ENCODE peak calls at places on chromosomes 2 and 18, in ten cellular contexts. One of them, this sample, is unnamed.

GRCh38 chr2:7930800-7931635 is 750.8 kb upstream of the ID2 start:
- DNase-seq in astrocyte: peak; percentile 11
- DNase-seq in naive thymus-derived CD4-positive, alpha-beta T cell: no peak
- DNase-seq in suprapubic skin: no peak
- DNase-seq in K562: no peak
- DNase-seq in A549: no peak
- DNase-seq in brain microvascular endothelial cell: no peak
- DNase-seq in right lobe of liver: no peak
- DNase-seq in left ventricle myocardium inferior: peak; percentile 43
- DNase-seq in heart left ventricle: peak; percentile 41
- DNase-seq in this sample: no peak

GRCh38 chr2:54945401-54946219 is 104.6 kb downstream of the RTN4 start:
- DNase-seq in astrocyte: peak; percentile 33
- DNase-seq in naive thymus-derived CD4-positive, alpha-beta T cell: no peak
- DNase-seq in suprapubic skin: peak; percentile 90
- DNase-seq in K562: no peak
- DNase-seq in A549: no peak
- DNase-seq in brain microvascular endothelial cell: no peak
- DNase-seq in right lobe of liver: peak; percentile 58
- DNase-seq in left ventricle myocardium inferior: peak; percentile 41
- DNase-seq in heart left ventricle: peak; percentile 48
- DNase-seq in this sample: no peak

GRCh38 chr2:68357608-68358337 is 7.3 kb upstream of the PLEK start:
- DNase-seq in astrocyte: peak; percentile 6
- DNase-seq in naive thymus-derived CD4-positive, alpha-beta T cell: no peak
- DNase-seq in suprapubic skin: no peak
- DNase-seq in K562: peak; percentile 67
- DNase-seq in A549: peak; percentile 22
- DNase-seq in brain microvascular endothelial cell: peak; percentile 56
- DNase-seq in right lobe of liver: peak; percentile 59
- DNase-seq in left ventricle myocardium inferior: peak; percentile 31
- DNase-seq in heart left ventricle: peak; percentile 61
- DNase-seq in this sample: peak; percentile 20

GRCh38 chr2:37774976-37775907 is 103.8 kb upstream of the CDC42EP3 start:
- DNase-seq in astrocyte: no peak
- DNase-seq in naive thymus-derived CD4-positive, alpha-beta T cell: no peak
- DNase-seq in suprapubic skin: no peak
- DNase-seq in K562: no peak
- DNase-seq in A549: no peak
- DNase-seq in brain microvascular endothelial cell: no peak
- DNase-seq in right lobe of liver: no peak
- DNase-seq in left ventricle myocardium inferior: no peak
- DNase-seq in heart left ventricle: no peak
- DNase-seq in this sample: no peak

GRCh38 chr2:195898505-195898904 is 170.1 kb downstream of the DNAH7 start:
- DNase-seq in astrocyte: peak; percentile 100
- DNase-seq in naive thymus-derived CD4-positive, alpha-beta T cell: no peak
- DNase-seq in suprapubic skin: peak; percentile 68
- DNase-seq in K562: peak; percentile 11
- DNase-seq in A549: no peak
- DNase-seq in brain microvascular endothelial cell: peak; percentile 99
- DNase-seq in right lobe of liver: no peak
- DNase-seq in left ventricle myocardium inferior: peak; percentile 78
- DNase-seq in heart left ventricle: peak; percentile 83
- DNase-seq in this sample: peak; percentile 2

GRCh38 chr2:37798315-37799005 is 126.6 kb upstream of the RMDN2 start:
- DNase-seq in astrocyte: peak; percentile 61
- DNase-seq in naive thymus-derived CD4-positive, alpha-beta T cell: no peak
- DNase-seq in suprapubic skin: no peak
- DNase-seq in K562: no peak
- DNase-seq in A549: no peak
- DNase-seq in brain microvascular endothelial cell: no peak
- DNase-seq in right lobe of liver: no peak
- DNase-seq in left ventricle myocardium inferior: no peak
- DNase-seq in heart left ventricle: no peak
- DNase-seq in this sample: no peak

GRCh38 chr18:49638209-49638785 is 76.4 kb downstream of the LIPG start:
- DNase-seq in astrocyte: no peak
- DNase-seq in naive thymus-derived CD4-positive, alpha-beta T cell: no peak
- DNase-seq in suprapubic skin: no peak
- DNase-seq in K562: no peak
- DNase-seq in A549: no peak
- DNase-seq in brain microvascular endothelial cell: no peak
- DNase-seq in right lobe of liver: no peak
- DNase-seq in left ventricle myocardium inferior: no peak
- DNase-seq in heart left ventricle: no peak
- DNase-seq in this sample: no peak

GRCh38 chr2:230933521-230934180 is 8.6 kb upstream of the GPR55 start:
- DNase-seq in astrocyte: no peak
- DNase-seq in naive thymus-derived CD4-positive, alpha-beta T cell: no peak
- DNase-seq in suprapubic skin: no peak
- DNase-seq in K562: no peak
- DNase-seq in A549: no peak
- DNase-seq in brain microvascular endothelial cell: no peak
- DNase-seq in right lobe of liver: peak; percentile 43
- DNase-seq in left ventricle myocardium inferior: no peak
- DNase-seq in heart left ventricle: peak; percentile 19
- DNase-seq in this sample: no peak

GRCh38 chr2:164746713-164747112 is 94.9 kb downstream of the COBLL1 start:
- DNase-seq in astrocyte: no peak
- DNase-seq in naive thymus-derived CD4-positive, alpha-beta T cell: no peak
- DNase-seq in suprapubic skin: no peak
- DNase-seq in K562: no peak
- DNase-seq in A549: no peak
- DNase-seq in brain microvascular endothelial cell: no peak
- DNase-seq in right lobe of liver: no peak
- DNase-seq in left ventricle myocardium inferior: no peak
- DNase-seq in heart left ventricle: no peak
- DNase-seq in this sample: no peak

GRCh38 chr2:217972490-217972889 is 30.3 kb downstream of the TNS1 start:
- DNase-seq in astrocyte: no peak
- DNase-seq in naive thymus-derived CD4-positive, alpha-beta T cell: no peak
- DNase-seq in suprapubic skin: peak; percentile 57
- DNase-seq in K562: no peak
- DNase-seq in A549: no peak
- DNase-seq in brain microvascular endothelial cell: no peak
- DNase-seq in right lobe of liver: no peak
- DNase-seq in left ventricle myocardium inferior: no peak
- DNase-seq in heart left ventricle: peak; percentile 52
- DNase-seq in this sample: no peak

DNA sequence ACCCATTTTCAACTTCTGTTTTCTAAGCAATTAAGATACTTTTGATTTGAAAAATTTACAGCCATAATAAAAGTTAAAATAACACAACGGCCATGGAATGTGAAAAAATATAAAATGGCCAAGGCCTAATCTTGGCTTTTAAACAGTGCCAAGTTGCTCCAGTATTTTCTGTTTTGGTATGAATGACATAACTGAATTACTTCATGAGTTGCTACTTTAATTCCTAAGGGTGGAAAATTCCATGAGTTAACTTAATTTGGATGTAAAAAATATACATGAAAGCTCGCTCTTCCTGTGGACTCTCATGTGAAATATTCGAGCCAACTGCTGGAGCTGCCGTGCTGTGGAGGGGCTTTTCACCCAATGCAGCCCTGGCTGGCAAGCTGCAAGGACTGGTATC is 285.9 kb upstream of the CCDC68 start:
- DNase-seq in astrocyte: no peak
- DNase-seq in naive thymus-derived CD4-positive, alpha-beta T cell: no peak
- DNase-seq in suprapubic skin: no peak
- DNase-seq in K562: no peak
- DNase-seq in A549: no peak
- DNase-seq in brain microvascular endothelial cell: no peak
- DNase-seq in right lobe of liver: no peak
- DNase-seq in left ventricle myocardium inferior: no peak
- DNase-seq in heart left ventricle: no peak
- DNase-seq in this sample: no peak
- H3K27ac ChIP-seq in astrocyte: no peak overlapping the region
- H3K27ac ChIP-seq in naive thymus-derived CD4-positive, alpha-beta T cell: no peak overlapping the region
- H3K27ac ChIP-seq in suprapubic skin: no peak overlapping the region
- H3K27ac ChIP-seq in K562: no peak overlapping the region
- H3K27ac ChIP-seq in A549: no peak overlapping the region
- H3K27ac ChIP-seq in brain microvascular endothelial cell: no peak overlapping the region
- H3K27ac ChIP-seq in right lobe of liver: no peak overlapping the region
- H3K27ac ChIP-seq in left ventricle myocardium inferior: peak overlapping the region; percentile 88
- H3K27ac ChIP-seq in heart left ventricle: peak overlapping the region; percentile 71
- H3K27ac ChIP-seq in this sample: no peak overlapping the region

DNA sequence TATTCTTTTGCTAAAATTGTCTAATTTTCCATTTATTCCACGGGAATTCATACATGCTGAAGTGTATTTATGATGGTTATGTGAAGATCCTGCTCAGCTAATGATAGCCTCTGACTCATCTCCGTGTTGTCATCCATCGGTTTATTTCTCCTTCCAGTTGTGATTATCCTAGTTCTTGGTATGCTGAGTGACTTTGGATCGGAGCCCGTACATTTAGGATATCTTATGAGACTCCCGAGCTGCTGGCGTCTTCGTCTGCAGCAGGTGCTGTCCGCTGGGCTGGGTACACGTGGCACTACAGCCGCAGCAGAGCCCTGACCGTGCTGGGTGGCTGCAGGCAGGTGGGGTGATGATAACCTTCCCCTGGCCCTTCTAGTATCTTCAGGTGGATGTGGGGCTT is 40.1 kb upstream of the GALR1 start:
- DNase-seq in astrocyte: peak; percentile 29
- DNase-seq in naive thymus-derived CD4-positive, alpha-beta T cell: no peak
- DNase-seq in suprapubic skin: no peak
- DNase-seq in K562: no peak
- DNase-seq in A549: no peak
- DNase-seq in brain microvascular endothelial cell: peak; percentile 78
- DNase-seq in right lobe of liver: no peak
- DNase-seq in left ventricle myocardium inferior: no peak
- DNase-seq in heart left ventricle: no peak
- DNase-seq in this sample: no peak
- H3K4me3 ChIP-seq in astrocyte: no peak overlapping the region
- H3K4me3 ChIP-seq in naive thymus-derived CD4-positive, alpha-beta T cell: peak overlapping the region; percentile 64
- H3K4me3 ChIP-seq in suprapubic skin: no peak overlapping the region
- H3K4me3 ChIP-seq in K562: no peak overlapping the region
- H3K4me3 ChIP-seq in A549: no peak overlapping the region
- H3K4me3 ChIP-seq in brain microvascular endothelial cell: no peak overlapping the region
- H3K4me3 ChIP-seq in right lobe of liver: no peak overlapping the region
- H3K4me3 ChIP-seq in left ventricle myocardium inferior: no peak overlapping the region
- H3K4me3 ChIP-seq in heart left ventricle: no peak overlapping the region
- H3K4me3 ChIP-seq in this sample: no peak overlapping the region

DNA sequence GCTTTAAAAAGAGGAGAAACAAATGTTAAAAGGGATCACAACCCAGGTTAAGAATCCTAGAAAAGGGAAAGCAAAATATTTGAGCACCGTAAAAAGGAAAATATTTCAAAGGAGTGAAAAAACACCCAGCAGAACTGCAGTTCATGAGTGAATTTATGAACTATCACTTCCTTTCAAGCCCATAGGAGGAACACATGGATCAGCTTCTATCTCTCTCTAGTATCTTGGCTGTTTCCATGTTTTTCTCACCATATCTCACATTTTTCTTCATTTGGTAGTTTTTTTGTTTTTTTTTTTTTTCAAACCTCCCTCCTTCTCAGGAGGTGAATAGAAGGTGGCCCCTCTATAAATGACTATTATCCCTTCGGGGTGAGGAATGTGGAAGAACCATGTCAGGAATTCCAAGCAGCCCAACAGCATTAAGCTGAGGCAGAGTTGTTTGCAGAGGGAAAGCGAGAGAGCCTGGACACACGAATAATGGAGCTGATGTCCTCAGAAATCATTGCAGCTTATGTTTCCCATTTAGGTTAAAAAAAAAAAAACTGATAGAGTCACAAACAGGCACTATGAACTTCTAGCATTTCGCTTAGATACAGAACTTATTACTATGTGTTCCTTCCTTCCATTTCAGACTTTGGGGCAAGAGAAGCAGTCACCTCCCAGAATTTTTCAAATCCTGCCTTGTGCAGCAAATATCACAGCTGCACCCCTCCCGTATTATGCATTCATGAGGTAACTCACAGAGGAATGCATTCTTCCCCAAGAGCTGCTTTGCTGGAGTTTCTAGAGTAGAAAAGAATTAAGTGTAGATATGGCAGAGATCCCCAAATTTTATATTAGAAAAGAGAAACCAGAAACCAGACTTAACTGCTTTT is 315.6 kb downstream of the IRS1 start:
- DNase-seq in astrocyte: peak; percentile 69
- DNase-seq in naive thymus-derived CD4-positive, alpha-beta T cell: no peak
- DNase-seq in suprapubic skin: no peak
- DNase-seq in K562: no peak
- DNase-seq in A549: no peak
- DNase-seq in brain microvascular endothelial cell: peak; percentile 50
- DNase-seq in right lobe of liver: no peak
- DNase-seq in left ventricle myocardium inferior: no peak
- DNase-seq in heart left ventricle: no peak
- DNase-seq in this sample: peak; percentile 74
- H3K27ac ChIP-seq in astrocyte: peak overlapping the region; percentile 38
- H3K27ac ChIP-seq in naive thymus-derived CD4-positive, alpha-beta T cell: no peak overlapping the region
- H3K27ac ChIP-seq in suprapubic skin: no peak overlapping the region
- H3K27ac ChIP-seq in K562: no peak overlapping the region
- H3K27ac ChIP-seq in A549: peak overlapping the region; percentile 82
- H3K27ac ChIP-seq in brain microvascular endothelial cell: peak overlapping the region; percentile 12
- H3K27ac ChIP-seq in right lobe of liver: no peak overlapping the region
- H3K27ac ChIP-seq in left ventricle myocardium inferior: no peak overlapping the region
- H3K27ac ChIP-seq in heart left ventricle: no peak overlapping the region
- H3K27ac ChIP-seq in this sample: peak overlapping the region; percentile 93

GRCh38 chr18:45802814-45803492 is 22.5 kb upstream of the SIGLEC15 start:
- DNase-seq in astrocyte: peak; percentile 99
- DNase-seq in naive thymus-derived CD4-positive, alpha-beta T cell: no peak
- DNase-seq in suprapubic skin: no peak
- DNase-seq in K562: no peak
- DNase-seq in A549: peak; percentile 68
- DNase-seq in brain microvascular endothelial cell: peak; percentile 97
- DNase-seq in right lobe of liver: no peak
- DNase-seq in left ventricle myocardium inferior: no peak
- DNase-seq in heart left ventricle: no peak
- DNase-seq in this sample: no peak

GRCh38 chr18:45801396-45802004 is 24.0 kb upstream of the SIGLEC15 start:
- DNase-seq in astrocyte: no peak
- DNase-seq in naive thymus-derived CD4-positive, alpha-beta T cell: no peak
- DNase-seq in suprapubic skin: no peak
- DNase-seq in K562: no peak
- DNase-seq in A549: no peak
- DNase-seq in brain microvascular endothelial cell: no peak
- DNase-seq in right lobe of liver: no peak
- DNase-seq in left ventricle myocardium inferior: no peak
- DNase-seq in heart left ventricle: no peak
- DNase-seq in this sample: no peak

GRCh38 chr18:45805551-45805950 is 19.9 kb upstream of the SIGLEC15 start:
- DNase-seq in astrocyte: no peak
- DNase-seq in naive thymus-derived CD4-positive, alpha-beta T cell: no peak
- DNase-seq in suprapubic skin: no peak
- DNase-seq in K562: no peak
- DNase-seq in A549: no peak
- DNase-seq in brain microvascular endothelial cell: no peak
- DNase-seq in right lobe of liver: no peak
- DNase-seq in left ventricle myocardium inferior: no peak
- DNase-seq in heart left ventricle: no peak
- DNase-seq in this sample: no peak

DNA sequence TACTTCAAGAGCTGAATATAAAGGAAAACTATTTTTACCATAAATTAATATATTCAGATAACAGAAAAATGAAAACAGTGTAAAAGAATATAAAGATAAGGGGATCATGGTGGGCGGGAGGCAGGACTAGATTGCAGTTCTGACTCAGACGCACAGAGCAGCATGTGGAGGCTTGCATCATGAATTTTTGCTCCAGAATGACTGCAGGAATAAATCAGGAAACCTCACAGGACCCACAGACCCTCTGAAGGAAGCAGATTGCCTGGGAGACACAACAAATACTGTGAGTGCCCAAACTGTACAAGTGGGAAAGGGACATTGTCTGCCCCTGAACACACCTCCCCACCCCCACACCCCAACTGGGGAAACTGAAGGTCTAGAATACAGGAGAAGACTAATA is 19.2 kb upstream of the SIGLEC15 start:
- DNase-seq in astrocyte: peak; percentile 85
- DNase-seq in naive thymus-derived CD4-positive, alpha-beta T cell: no peak
- DNase-seq in suprapubic skin: no peak
- DNase-seq in K562: no peak
- DNase-seq in A549: no peak
- DNase-seq in brain microvascular endothelial cell: peak; percentile 91
- DNase-seq in right lobe of liver: no peak
- DNase-seq in left ventricle myocardium inferior: no peak
- DNase-seq in heart left ventricle: no peak
- DNase-seq in this sample: no peak
- H3K4me3 ChIP-seq in astrocyte: no peak overlapping the region
- H3K4me3 ChIP-seq in naive thymus-derived CD4-positive, alpha-beta T cell: no peak overlapping the region
- H3K4me3 ChIP-seq in suprapubic skin: no peak overlapping the region
- H3K4me3 ChIP-seq in K562: no peak overlapping the region
- H3K4me3 ChIP-seq in A549: no peak overlapping the region
- H3K4me3 ChIP-seq in brain microvascular endothelial cell: no peak overlapping the region
- H3K4me3 ChIP-seq in right lobe of liver: no peak overlapping the region
- H3K4me3 ChIP-seq in left ventricle myocardium inferior: no peak overlapping the region
- H3K4me3 ChIP-seq in heart left ventricle: no peak overlapping the region
- H3K4me3 ChIP-seq in this sample: no peak overlapping the region